ENCODE peak calls at places on chromosomes 6 and 20, in six cellular contexts. B is ACHN, U is mucosa of descending colon, Z is AG10803, P is HCT116, Y is GM19239. J is an unnamed sample.

GRCh38 chr6:5439749-5440148 is 178.4 kb downstream of the FARS2 start:
- DNase-seq in B (no peak), U (no peak), Z (no peak), P (no peak), Y (no peak), J (no peak)

GRCh38 chr6:149563203-149563927 is 2.8 kb upstream of the GINM1 start:
- DNase-seq in B (peak; percentile 25), U (no peak), Z (peak; percentile 83), P (no peak), Y (no peak), J (peak; percentile 11)

GRCh38 chr6:168275168-168275567 is 44.4 kb downstream of the DACT2 start:
- DNase-seq in B (no peak), U (no peak), Z (no peak), P (no peak), Y (no peak), J (no peak)

GRCh38 chr20:43658723-43659419 is 8.0 kb upstream of the MYBL2 start:
- DNase-seq in B (no peak), U (no peak), Z (no peak), P (no peak), Y (no peak), J (no peak)

GRCh38 chr20:25239387-25240370 is 8.2 kb upstream of the PYGB start:
- DNase-seq in B (no peak), U (no peak), Z (no peak), P (no peak), Y (no peak), J (no peak)

GRCh38 chr20:45779011-45779915 is 12.4 kb downstream of the WFDC3 start:
- DNase-seq in B (peak; percentile 92), U (peak; percentile 85), Z (peak; percentile 100), P (peak; percentile 98), Y (no peak), J (peak; percentile 35)

GRCh38 chr6:137571854-137572253 is 77.7 kb upstream of the OLIG3 start:
- DNase-seq in B (peak; percentile 48), U (peak; percentile 77), Z (peak; percentile 6), P (peak; percentile 59), Y (peak; percentile 28), J (peak; percentile 35)

GRCh38 chr20:17845701-17846475 is 122.7 kb downstream of the SNX5 start:
- DNase-seq in B (no peak), U (peak; percentile 68), Z (no peak), P (no peak), Y (no peak), J (no peak)

GRCh38 chr6:147407571-147407970 is 100.9 kb upstream of the SAMD5 start:
- DNase-seq in B (no peak), U (no peak), Z (no peak), P (no peak), Y (no peak), J (no peak)

GRCh38 chr6:79609225-79609595 is 21.9 kb upstream of the SH3BGRL2 start:
- DNase-seq in B (no peak), U (peak; percentile 27), Z (no peak), P (no peak), Y (no peak), J (no peak)

GRCh38 chr20:61435184-61435822 is 183.2 kb downstream of the CDH4 start:
- DNase-seq in B (no peak), U (no peak), Z (no peak), P (no peak), Y (no peak), J (no peak)

GRCh38 chr20:29326376-29327070 is 1930.9 kb upstream of the DEFB115 start:
- DNase-seq in B (no peak), U (no peak), Z (no peak), P (no peak), Y (no peak), J (no peak)

GRCh38 chr20:32285621-32286334 is 8.3 kb downstream of the KIF3B start:
- DNase-seq in B (no peak), U (peak; percentile 58), Z (peak; percentile 25), P (no peak), Y (no peak), J (peak; percentile 20)

GRCh38 chr6:42704251-42704936 is 18.0 kb downstream of the PRPH2 start:
- DNase-seq in B (no peak), U (no peak), Z (no peak), P (no peak), Y (no peak), J (peak; percentile 67)

GRCh38 chr6:113819169-113819830 is 37.8 kb upstream of the MARCKS start:
- DNase-seq in B (peak; percentile 24), U (peak; percentile 65), Z (no peak), P (no peak), Y (no peak), J (no peak)

GRCh38 chr6:37365791-37366190 is 12.0 kb downstream of the RNF8 start:
- DNase-seq in B (no peak), U (no peak), Z (peak; percentile 17), P (no peak), Y (no peak), J (peak; percentile 40)

GRCh38 chr6:53771780-53772624 is 22.8 kb upstream of the LRRC1 start:
- DNase-seq in B (no peak), U (no peak), Z (peak; percentile 36), P (no peak), Y (no peak), J (no peak)

GRCh38 chr20:59131541-59132285 is 31.9 kb upstream of the ZNF831 start:
- DNase-seq in B (no peak), U (no peak), Z (no peak), P (no peak), Y (no peak), J (no peak)

GRCh38 chr20:57809149-57809548 is 99.3 kb upstream of the PMEPA1 start:
- DNase-seq in B (no peak), U (no peak), Z (no peak), P (no peak), Y (no peak), J (no peak)

GRCh38 chr6:42193491-42193894 is 1.3 kb downstream of the GUCA1B start:
- DNase-seq in B (peak; percentile 70), U (no peak), Z (peak; percentile 18), P (no peak), Y (no peak), J (no peak)

GRCh38 chr20:30484749-30485070 is 772.8 kb upstream of the DEFB115 start:
- DNase-seq in B (no peak), U (no peak), Z (no peak), P (no peak), Y (no peak), J (no peak)

GRCh38 chr6:88141641-88142298 is 24.4 kb downstream of the CNR1 start:
- DNase-seq in B (no peak), U (no peak), Z (no peak), P (no peak), Y (peak; percentile 56), J (no peak)

J was measured in A673.